ENCODE peak calls at places on chromosomes 7 and 10, in nine cellular contexts. Z, V, D, C, U, S, B, I and Y are unnamed samples.
A peak's percentile ranks its signal among the peaks of the same experiment; 100 is the strongest.

GRCh38 chr10:7285545-7286322 is 125.1 kb downstream of the SFMBT2 start:
- DNase-seq in I (no peak), V (no peak), S (no peak), Z (no peak), B (no peak), D (no peak), U (no peak), C (no peak), Y (no peak)

GRCh38 chr10:125137601-125138438 is 22.5 kb downstream of the CTBP2 start:
- DNase-seq in S (no peak), U (no peak), Z (no peak), I (no peak), V (no peak), D (no peak), C (no peak), B (no peak), Y (no peak)

GRCh38 chr10:5547934-5548660 is 23.3 kb downstream of the CALML3 start:
- DNase-seq in S (peak; percentile 66), I (no peak), C (no peak), Z (no peak), B (peak; percentile 34), V (no peak), D (no peak), U (no peak), Y (no peak)

GRCh38 chr7:15403315-15403714 is 158.5 kb downstream of the AGMO start:
- DNase-seq in U (no peak), D (no peak), S (no peak), I (no peak), Z (no peak), C (no peak), V (no peak), B (no peak), Y (no peak)

GRCh38 chr7:140165422-140165821 is 11.4 kb downstream of the KDM7A start:
- DNase-seq in I (no peak), U (no peak), C (peak; percentile 80), Z (peak; percentile 89), V (peak; percentile 69), B (peak; percentile 65), D (peak; percentile 65), S (peak; percentile 35), Y (peak; percentile 57)

GRCh38 chr7:7512861-7513597 is 22.6 kb downstream of the COL28A1 start:
- DNase-seq in I (peak; percentile 10), C (no peak), D (no peak), B (no peak), U (no peak), Z (peak; percentile 8), V (no peak), S (no peak), Y (no peak)

GRCh38 chr7:74220229-74220628 is 10.4 kb downstream of the LAT2 start:
- DNase-seq in U (no peak), Z (no peak), V (no peak), B (no peak), I (no peak), C (no peak), D (no peak), S (no peak), Y (no peak)

GRCh38 chr7:157024716-157025115 is 14.3 kb upstream of the MNX1 start:
- DNase-seq in Z (no peak), C (no peak), V (no peak), U (no peak), B (no peak), I (no peak), S (no peak), D (no peak), Y (no peak)

GRCh38 chr10:93591065-93591808 is 9.8 kb downstream of the RBP4 start:
- DNase-seq in U (no peak), V (no peak), C (no peak), I (no peak), S (no peak), B (no peak), Z (no peak), D (no peak), Y (no peak)

GRCh38 chr7:7114575-7115291 is 67.6 kb upstream of the C1GALT1 start:
- DNase-seq in I (no peak), V (no peak), D (no peak), S (no peak), U (no peak), Z (no peak), B (no peak), C (no peak), Y (no peak)

GRCh38 chr7:117395743-117396142 is 31.6 kb downstream of the ASZ1 start:
- DNase-seq in S (no peak), Z (peak; percentile 66), I (no peak), V (no peak), B (no peak), U (no peak), C (no peak), D (no peak), Y (no peak)

GRCh38 chr7:75729851-75730274 is 8.9 kb downstream of the HIP1 start:
- DNase-seq in I (no peak), D (no peak), B (no peak), Z (no peak), V (peak; percentile 45), C (no peak), U (no peak), S (no peak), Y (no peak)

GRCh38 chr10:111281516-111281915 is 204.7 kb downstream of the ADRA2A start:
- DNase-seq in U (no peak), B (peak; percentile 22), C (no peak), V (peak; percentile 56), S (peak; percentile 4), I (peak; percentile 47), D (no peak), Z (no peak), Y (no peak)

DNA sequence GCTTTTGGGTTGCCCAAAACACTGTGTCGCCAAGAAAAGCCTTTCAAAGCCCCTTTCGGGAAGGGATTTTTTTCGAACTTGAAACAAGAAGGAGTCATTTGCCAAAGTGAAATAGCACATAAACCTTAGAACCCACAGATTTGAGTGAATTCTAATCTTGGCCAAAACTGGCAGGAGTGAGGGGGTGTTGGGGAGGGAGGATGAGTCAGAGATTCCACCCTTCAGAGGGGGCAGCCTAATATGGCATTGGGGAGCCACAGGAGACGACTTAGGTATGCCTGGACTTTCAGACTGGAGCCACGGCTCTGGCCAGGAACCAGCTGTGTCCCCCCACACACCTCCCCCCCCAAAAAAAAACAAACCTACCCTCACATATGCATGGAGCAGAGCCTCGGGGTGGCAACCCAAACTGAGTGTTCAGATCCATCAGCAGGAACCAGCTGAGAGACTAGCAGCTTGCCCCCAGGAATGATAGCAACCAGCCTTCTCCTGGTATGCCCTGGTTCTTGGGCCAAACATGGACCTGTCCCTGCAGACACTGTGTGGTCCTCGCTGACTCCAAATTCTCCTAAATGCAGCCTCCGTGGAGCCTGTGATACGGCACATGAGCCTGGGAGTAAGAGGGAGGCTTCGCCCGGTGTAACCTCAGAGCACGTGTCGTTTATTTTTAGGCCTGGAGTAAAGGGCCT is 138.3 kb downstream of the FGFR2 start:
- DNase-seq in V (peak; percentile 91), B (no peak), I (no peak), S (no peak), C (no peak), U (no peak), D (peak; percentile 79), Z (no peak), Y (no peak)
- H3K27ac ChIP-seq in V (peak overlapping the region; percentile 58), B (peak overlapping the region; percentile 92), I (peak overlapping the region; percentile 29), S (no peak overlapping the region), C (no peak overlapping the region), U (no peak overlapping the region), D (no peak overlapping the region), Z (no peak overlapping the region), Y (no peak overlapping the region)

DNA sequence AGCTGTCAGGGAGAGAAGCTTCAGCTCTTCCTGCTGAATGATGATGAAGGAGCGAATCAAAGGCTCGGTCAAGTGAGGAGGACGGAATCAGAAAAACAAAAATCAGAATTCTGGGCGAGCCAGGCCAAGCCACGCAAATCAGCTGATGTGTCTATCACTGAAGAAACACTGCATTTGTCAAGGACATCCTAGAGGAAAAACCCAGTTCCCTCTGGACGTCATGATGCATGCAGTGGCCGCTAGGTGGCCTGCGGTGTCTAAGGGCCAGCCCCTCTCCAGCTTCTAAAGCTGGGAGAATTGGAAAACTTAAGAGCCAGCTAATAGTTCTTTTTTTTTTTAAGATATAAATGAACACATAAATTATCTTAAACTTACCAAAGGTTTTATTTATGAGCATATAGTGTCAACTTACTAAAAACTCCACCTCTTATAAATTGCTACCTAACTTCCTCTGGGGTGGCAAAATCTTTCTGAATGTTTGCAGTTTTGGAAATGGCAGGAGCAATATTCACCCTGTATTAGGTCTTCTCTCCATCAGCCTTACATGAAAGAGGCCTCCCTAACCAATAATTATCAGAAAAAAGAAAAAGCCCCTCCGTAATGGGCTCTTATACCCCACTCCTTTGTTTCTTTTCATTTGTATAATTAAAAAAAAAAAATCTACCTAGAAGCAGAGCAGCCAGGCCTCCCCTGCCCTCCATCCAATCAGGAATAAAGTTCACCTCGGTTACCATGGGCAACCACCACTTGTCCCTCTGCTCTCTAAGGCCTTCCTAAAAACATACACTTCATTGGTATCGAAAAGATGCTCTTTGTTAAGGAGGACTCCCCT is 186.8 kb downstream of the USP6NL start:
- DNase-seq in V (peak; percentile 67), S (peak; percentile 41), D (peak; percentile 22), C (peak; percentile 25), B (peak; percentile 51), Z (peak; percentile 36), U (no peak), I (peak; percentile 75), Y (peak; percentile 64)
- H3K27ac ChIP-seq in V (no peak overlapping the region), S (no peak overlapping the region), D (no peak overlapping the region), C (no peak overlapping the region), B (no peak overlapping the region), Z (no peak overlapping the region), U (no peak overlapping the region), I (no peak overlapping the region), Y (no peak overlapping the region)

GRCh38 chr10:61960396-61961120 is 59.1 kb downstream of the ARID5B start:
- DNase-seq in D (no peak), V (no peak), Z (peak; percentile 32), S (no peak), B (no peak), C (no peak), I (no peak), U (no peak), Y (no peak)
- H3K27ac ChIP-seq in D (no peak overlapping the region), V (no peak overlapping the region), Z (no peak overlapping the region), S (no peak overlapping the region), B (no peak overlapping the region), C (peak overlapping the region; percentile 11), I (no peak overlapping the region), U (no peak overlapping the region), Y (no peak overlapping the region)

GRCh38 chr10:60911715-60912114 is 32.3 kb downstream of the RHOBTB1 start:
- DNase-seq in B (no peak), S (no peak), D (no peak), V (no peak), Z (no peak), U (no peak), C (no peak), I (no peak), Y (no peak)

GRCh38 chr10:60913657-60914056 is 30.3 kb downstream of the RHOBTB1 start:
- DNase-seq in U (no peak), B (no peak), C (no peak), S (no peak), I (no peak), D (no peak), V (no peak), Z (no peak), Y (no peak)

GRCh38 chr10:60914676-60915075 is 29.3 kb downstream of the RHOBTB1 start:
- DNase-seq in I (no peak), S (no peak), Z (peak; percentile 93), B (peak; percentile 90), U (peak; percentile 62), D (peak; percentile 92), C (no peak), V (no peak), Y (no peak)

GRCh38 chr10:60911216-60911615 is 32.8 kb downstream of the RHOBTB1 start:
- DNase-seq in Z (no peak), B (no peak), C (no peak), D (no peak), I (no peak), S (no peak), U (no peak), V (no peak), Y (no peak)

GRCh38 chr10:60913091-60913490 is 30.9 kb downstream of the RHOBTB1 start:
- DNase-seq in V (no peak), C (no peak), I (no peak), Z (no peak), D (no peak), B (no peak), U (no peak), S (no peak), Y (no peak)
- H3K27ac ChIP-seq in V (no peak overlapping the region), C (no peak overlapping the region), I (no peak overlapping the region), Z (no peak overlapping the region), D (no peak overlapping the region), B (no peak overlapping the region), U (no peak overlapping the region), S (no peak overlapping the region), Y (no peak overlapping the region)